ENCODE peak calls at places on chromosome 11, in ten cellular contexts. One of them, this sample, is unnamed.

GRCh38 chr11:62902932-62903331 is 18.2 kb downstream of the CHRM1 start:
- DNase-seq in MV-4-11: no peak
- DNase-seq in midbrain: no peak
- DNase-seq in choroid plexus epithelial cell: peak
- DNase-seq in NCI-H1436 treated with DMSO at 0.1 percent for 48 hours: no peak
- DNase-seq in mesenchymal stem cell: peak
- DNase-seq in mucosa of descending colon: no peak
- DNase-seq in endothelial cell: no peak
- DNase-seq in nucleus accumbens: no peak
- DNase-seq in hippocampal formation: no peak
- DNase-seq in this sample: no peak

GRCh38 chr11:128467610-128468041 is 119.7 kb downstream of the ETS1 start:
- DNase-seq in MV-4-11: no peak
- DNase-seq in midbrain: no peak
- DNase-seq in choroid plexus epithelial cell: peak
- DNase-seq in NCI-H1436 treated with DMSO at 0.1 percent for 48 hours: no peak
- DNase-seq in mesenchymal stem cell: peak
- DNase-seq in mucosa of descending colon: no peak
- DNase-seq in endothelial cell: no peak
- DNase-seq in nucleus accumbens: no peak
- DNase-seq in hippocampal formation: no peak
- DNase-seq in this sample: no peak

GRCh38 chr11:57514538-57515331 is 767 bp downstream of the SLC43A1 start:
- DNase-seq in MV-4-11: peak
- DNase-seq in midbrain: no peak
- DNase-seq in choroid plexus epithelial cell: no peak
- DNase-seq in NCI-H1436 treated with DMSO at 0.1 percent for 48 hours: no peak
- DNase-seq in mesenchymal stem cell: peak
- DNase-seq in mucosa of descending colon: peak
- DNase-seq in endothelial cell: peak
- DNase-seq in nucleus accumbens: no peak
- DNase-seq in hippocampal formation: no peak
- DNase-seq in this sample: peak

GRCh38 chr11:102050927-102051575 is 3.8 kb downstream of the CFAP300 start:
- DNase-seq in MV-4-11: no peak
- DNase-seq in midbrain: no peak
- DNase-seq in choroid plexus epithelial cell: no peak
- DNase-seq in NCI-H1436 treated with DMSO at 0.1 percent for 48 hours: no peak
- DNase-seq in mesenchymal stem cell: peak
- DNase-seq in mucosa of descending colon: no peak
- DNase-seq in endothelial cell: no peak
- DNase-seq in nucleus accumbens: no peak
- DNase-seq in hippocampal formation: no peak
- DNase-seq in this sample: no peak

GRCh38 chr11:86145439-86146156 is 76.7 kb upstream of the PICALM start:
- DNase-seq in MV-4-11: no peak
- DNase-seq in midbrain: no peak
- DNase-seq in choroid plexus epithelial cell: no peak
- DNase-seq in NCI-H1436 treated with DMSO at 0.1 percent for 48 hours: no peak
- DNase-seq in mesenchymal stem cell: no peak
- DNase-seq in mucosa of descending colon: no peak
- DNase-seq in endothelial cell: no peak
- DNase-seq in nucleus accumbens: no peak
- DNase-seq in hippocampal formation: no peak
- DNase-seq in this sample: no peak

GRCh38 chr11:67316882-67317364 is 13.6 kb downstream of the SSH3 start:
- DNase-seq in MV-4-11: no peak
- DNase-seq in midbrain: no peak
- DNase-seq in choroid plexus epithelial cell: peak
- DNase-seq in NCI-H1436 treated with DMSO at 0.1 percent for 48 hours: no peak
- DNase-seq in mesenchymal stem cell: no peak
- DNase-seq in mucosa of descending colon: no peak
- DNase-seq in endothelial cell: no peak
- DNase-seq in nucleus accumbens: no peak
- DNase-seq in hippocampal formation: peak
- DNase-seq in this sample: no peak

GRCh38 chr11:2196970-2197770 is 25.6 kb upstream of the TH start:
- DNase-seq in MV-4-11: peak
- DNase-seq in midbrain: peak
- DNase-seq in choroid plexus epithelial cell: peak
- DNase-seq in NCI-H1436 treated with DMSO at 0.1 percent for 48 hours: no peak
- DNase-seq in mesenchymal stem cell: peak
- DNase-seq in mucosa of descending colon: peak
- DNase-seq in endothelial cell: peak
- DNase-seq in nucleus accumbens: no peak
- DNase-seq in hippocampal formation: peak
- DNase-seq in this sample: peak

GRCh38 chr11:67613960-67614715 is 7.4 kb downstream of the NDUFV1 start:
- DNase-seq in MV-4-11: peak
- DNase-seq in midbrain: no peak
- DNase-seq in choroid plexus epithelial cell: peak
- DNase-seq in NCI-H1436 treated with DMSO at 0.1 percent for 48 hours: no peak
- DNase-seq in mesenchymal stem cell: peak
- DNase-seq in mucosa of descending colon: peak
- DNase-seq in endothelial cell: peak
- DNase-seq in nucleus accumbens: no peak
- DNase-seq in hippocampal formation: no peak
- DNase-seq in this sample: peak

GRCh38 chr11:22474621-22475020 is 136.4 kb downstream of the SLC17A6 start:
- DNase-seq in MV-4-11: no peak
- DNase-seq in midbrain: no peak
- DNase-seq in choroid plexus epithelial cell: no peak
- DNase-seq in NCI-H1436 treated with DMSO at 0.1 percent for 48 hours: no peak
- DNase-seq in mesenchymal stem cell: no peak
- DNase-seq in mucosa of descending colon: no peak
- DNase-seq in endothelial cell: no peak
- DNase-seq in nucleus accumbens: no peak
- DNase-seq in hippocampal formation: no peak
- DNase-seq in this sample: no peak

GRCh38 chr11:125262825-125263218 is 98.3 kb downstream of the PKNOX2 start:
- DNase-seq in MV-4-11: no peak
- DNase-seq in midbrain: no peak
- DNase-seq in choroid plexus epithelial cell: peak
- DNase-seq in NCI-H1436 treated with DMSO at 0.1 percent for 48 hours: no peak
- DNase-seq in mesenchymal stem cell: peak
- DNase-seq in mucosa of descending colon: no peak
- DNase-seq in endothelial cell: no peak
- DNase-seq in nucleus accumbens: no peak
- DNase-seq in hippocampal formation: no peak
- DNase-seq in this sample: no peak

GRCh38 chr11:87043894-87044293 is 6.2 kb downstream of the TMEM135 start:
- DNase-seq in MV-4-11: no peak
- DNase-seq in midbrain: no peak
- DNase-seq in choroid plexus epithelial cell: no peak
- DNase-seq in NCI-H1436 treated with DMSO at 0.1 percent for 48 hours: no peak
- DNase-seq in mesenchymal stem cell: no peak
- DNase-seq in mucosa of descending colon: no peak
- DNase-seq in endothelial cell: no peak
- DNase-seq in nucleus accumbens: no peak
- DNase-seq in hippocampal formation: no peak
- DNase-seq in this sample: no peak

GRCh38 chr11:5737672-5738071 is 1.4 kb downstream of the OR56B1 start:
- DNase-seq in MV-4-11: no peak
- DNase-seq in midbrain: no peak
- DNase-seq in choroid plexus epithelial cell: peak
- DNase-seq in NCI-H1436 treated with DMSO at 0.1 percent for 48 hours: no peak
- DNase-seq in mesenchymal stem cell: no peak
- DNase-seq in mucosa of descending colon: no peak
- DNase-seq in endothelial cell: no peak
- DNase-seq in nucleus accumbens: no peak
- DNase-seq in hippocampal formation: no peak
- DNase-seq in this sample: no peak

GRCh38 chr11:102142333-102142732 is 32.1 kb downstream of the YAP1 start:
- DNase-seq in MV-4-11: no peak
- DNase-seq in midbrain: no peak
- DNase-seq in choroid plexus epithelial cell: no peak
- DNase-seq in NCI-H1436 treated with DMSO at 0.1 percent for 48 hours: no peak
- DNase-seq in mesenchymal stem cell: no peak
- DNase-seq in mucosa of descending colon: no peak
- DNase-seq in endothelial cell: no peak
- DNase-seq in nucleus accumbens: no peak
- DNase-seq in hippocampal formation: no peak
- DNase-seq in this sample: no peak

GRCh38 chr11:87290304-87290922 is 252.7 kb downstream of the TMEM135 start:
- DNase-seq in MV-4-11: peak
- DNase-seq in midbrain: peak
- DNase-seq in choroid plexus epithelial cell: peak
- DNase-seq in NCI-H1436 treated with DMSO at 0.1 percent for 48 hours: peak
- DNase-seq in mesenchymal stem cell: peak
- DNase-seq in mucosa of descending colon: no peak
- DNase-seq in endothelial cell: no peak
- DNase-seq in nucleus accumbens: no peak
- DNase-seq in hippocampal formation: peak
- DNase-seq in this sample: no peak